ENCODE peak calls at places on chromosomes 12 and 14, in nine cellular contexts. One of them, this sample, is unnamed.

GRCh38 chr12:117835113-117835512 is 133.7 kb downstream of the KSR2 start:
- DNase-seq in cardiac muscle cell: no peak
- DNase-seq in Jurkat, Clone E6-1: no peak
- DNase-seq in CD8-positive, alpha-beta T cell: no peak
- DNase-seq in thyroid gland: no peak
- DNase-seq in brain microvascular endothelial cell: no peak
- DNase-seq in CD4-positive, CD25-positive, alpha-beta regulatory T cell: no peak
- DNase-seq in fibroblast of lung: no peak
- DNase-seq in H1: no peak
- DNase-seq in this sample: no peak

GRCh38 chr12:93756295-93756694 is 79.1 kb downstream of the CRADD start:
- DNase-seq in brain microvascular endothelial cell: no peak
- DNase-seq in fibroblast of lung: no peak
- DNase-seq in CD8-positive, alpha-beta T cell: no peak
- DNase-seq in Jurkat, Clone E6-1: no peak
- DNase-seq in cardiac muscle cell: no peak
- DNase-seq in H1: no peak
- DNase-seq in thyroid gland: no peak
- DNase-seq in CD4-positive, CD25-positive, alpha-beta regulatory T cell: no peak
- DNase-seq in this sample: no peak

GRCh38 chr14:29603721-29604120 is 323.9 kb downstream of the PRKD1 start:
- DNase-seq in cardiac muscle cell: no peak
- DNase-seq in CD8-positive, alpha-beta T cell: no peak
- DNase-seq in Jurkat, Clone E6-1: no peak
- DNase-seq in thyroid gland: no peak
- DNase-seq in CD4-positive, CD25-positive, alpha-beta regulatory T cell: no peak
- DNase-seq in H1: no peak
- DNase-seq in fibroblast of lung: no peak
- DNase-seq in brain microvascular endothelial cell: no peak
- DNase-seq in this sample: no peak

GRCh38 chr14:62308316-62308715 is 546.1 kb downstream of the SNAPC1 start:
- DNase-seq in CD8-positive, alpha-beta T cell: no peak
- DNase-seq in CD4-positive, CD25-positive, alpha-beta regulatory T cell: no peak
- DNase-seq in brain microvascular endothelial cell: no peak
- DNase-seq in cardiac muscle cell: no peak
- DNase-seq in fibroblast of lung: no peak
- DNase-seq in H1: no peak
- DNase-seq in thyroid gland: no peak
- DNase-seq in Jurkat, Clone E6-1: no peak
- DNase-seq in this sample: no peak

GRCh38 chr14:36810209-36810608 is 148.5 kb downstream of the PAX9 start:
- DNase-seq in CD4-positive, CD25-positive, alpha-beta regulatory T cell: no peak
- DNase-seq in H1: no peak
- DNase-seq in brain microvascular endothelial cell: no peak
- DNase-seq in Jurkat, Clone E6-1: no peak
- DNase-seq in thyroid gland: no peak
- DNase-seq in fibroblast of lung: no peak
- DNase-seq in cardiac muscle cell: no peak
- DNase-seq in CD8-positive, alpha-beta T cell: no peak
- DNase-seq in this sample: no peak

GRCh38 chr14:104600805-104601204 is 3.8 kb downstream of the TMEM179 start:
- DNase-seq in cardiac muscle cell: no peak
- DNase-seq in CD4-positive, CD25-positive, alpha-beta regulatory T cell: no peak
- DNase-seq in CD8-positive, alpha-beta T cell: no peak
- DNase-seq in Jurkat, Clone E6-1: no peak
- DNase-seq in H1: no peak
- DNase-seq in fibroblast of lung: no peak
- DNase-seq in thyroid gland: no peak
- DNase-seq in brain microvascular endothelial cell: no peak
- DNase-seq in this sample: no peak

GRCh38 chr12:106919910-106920544 is 35.7 kb upstream of the TMEM263 start:
- DNase-seq in cardiac muscle cell: peak; percentile 64
- DNase-seq in H1: no peak
- DNase-seq in brain microvascular endothelial cell: peak; percentile 30
- DNase-seq in thyroid gland: no peak
- DNase-seq in Jurkat, Clone E6-1: peak; percentile 29
- DNase-seq in CD8-positive, alpha-beta T cell: no peak
- DNase-seq in CD4-positive, CD25-positive, alpha-beta regulatory T cell: peak; percentile 50
- DNase-seq in fibroblast of lung: peak; percentile 77
- DNase-seq in this sample: peak; percentile 51

GRCh38 chr12:106601031-106601430 is 18.2 kb downstream of the RFX4 start:
- DNase-seq in thyroid gland: no peak
- DNase-seq in brain microvascular endothelial cell: no peak
- DNase-seq in cardiac muscle cell: no peak
- DNase-seq in CD4-positive, CD25-positive, alpha-beta regulatory T cell: no peak
- DNase-seq in fibroblast of lung: no peak
- DNase-seq in CD8-positive, alpha-beta T cell: no peak
- DNase-seq in H1: no peak
- DNase-seq in Jurkat, Clone E6-1: no peak
- DNase-seq in this sample: no peak

GRCh38 chr12:120642806-120643205 is 2.4 kb downstream of the CABP1 start:
- DNase-seq in thyroid gland: no peak
- DNase-seq in Jurkat, Clone E6-1: no peak
- DNase-seq in cardiac muscle cell: no peak
- DNase-seq in fibroblast of lung: no peak
- DNase-seq in CD4-positive, CD25-positive, alpha-beta regulatory T cell: no peak
- DNase-seq in H1: no peak
- DNase-seq in brain microvascular endothelial cell: no peak
- DNase-seq in CD8-positive, alpha-beta T cell: no peak
- DNase-seq in this sample: no peak

GRCh38 chr12:120643574-120643973 is 3.1 kb downstream of the CABP1 start:
- DNase-seq in fibroblast of lung: no peak
- DNase-seq in brain microvascular endothelial cell: no peak
- DNase-seq in thyroid gland: no peak
- DNase-seq in Jurkat, Clone E6-1: no peak
- DNase-seq in CD4-positive, CD25-positive, alpha-beta regulatory T cell: no peak
- DNase-seq in cardiac muscle cell: no peak
- DNase-seq in H1: no peak
- DNase-seq in CD8-positive, alpha-beta T cell: no peak
- DNase-seq in this sample: no peak

GRCh38 chr12:120640840-120641833 is 711 bp downstream of the CABP1 start:
- DNase-seq in brain microvascular endothelial cell: peak; percentile 29
- DNase-seq in CD4-positive, CD25-positive, alpha-beta regulatory T cell: peak; percentile 52
- DNase-seq in H1: peak; percentile 53
- DNase-seq in CD8-positive, alpha-beta T cell: peak; percentile 68
- DNase-seq in cardiac muscle cell: peak; percentile 90
- DNase-seq in Jurkat, Clone E6-1: no peak
- DNase-seq in thyroid gland: peak; percentile 57
- DNase-seq in fibroblast of lung: peak; percentile 39
- DNase-seq in this sample: peak; percentile 50

GRCh38 chr12:120642086-120642485 is 1.7 kb downstream of the CABP1 start:
- DNase-seq in CD8-positive, alpha-beta T cell: no peak
- DNase-seq in fibroblast of lung: no peak
- DNase-seq in thyroid gland: no peak
- DNase-seq in brain microvascular endothelial cell: no peak
- DNase-seq in cardiac muscle cell: no peak
- DNase-seq in CD4-positive, CD25-positive, alpha-beta regulatory T cell: no peak
- DNase-seq in H1: no peak
- DNase-seq in Jurkat, Clone E6-1: no peak
- DNase-seq in this sample: no peak

DNA sequence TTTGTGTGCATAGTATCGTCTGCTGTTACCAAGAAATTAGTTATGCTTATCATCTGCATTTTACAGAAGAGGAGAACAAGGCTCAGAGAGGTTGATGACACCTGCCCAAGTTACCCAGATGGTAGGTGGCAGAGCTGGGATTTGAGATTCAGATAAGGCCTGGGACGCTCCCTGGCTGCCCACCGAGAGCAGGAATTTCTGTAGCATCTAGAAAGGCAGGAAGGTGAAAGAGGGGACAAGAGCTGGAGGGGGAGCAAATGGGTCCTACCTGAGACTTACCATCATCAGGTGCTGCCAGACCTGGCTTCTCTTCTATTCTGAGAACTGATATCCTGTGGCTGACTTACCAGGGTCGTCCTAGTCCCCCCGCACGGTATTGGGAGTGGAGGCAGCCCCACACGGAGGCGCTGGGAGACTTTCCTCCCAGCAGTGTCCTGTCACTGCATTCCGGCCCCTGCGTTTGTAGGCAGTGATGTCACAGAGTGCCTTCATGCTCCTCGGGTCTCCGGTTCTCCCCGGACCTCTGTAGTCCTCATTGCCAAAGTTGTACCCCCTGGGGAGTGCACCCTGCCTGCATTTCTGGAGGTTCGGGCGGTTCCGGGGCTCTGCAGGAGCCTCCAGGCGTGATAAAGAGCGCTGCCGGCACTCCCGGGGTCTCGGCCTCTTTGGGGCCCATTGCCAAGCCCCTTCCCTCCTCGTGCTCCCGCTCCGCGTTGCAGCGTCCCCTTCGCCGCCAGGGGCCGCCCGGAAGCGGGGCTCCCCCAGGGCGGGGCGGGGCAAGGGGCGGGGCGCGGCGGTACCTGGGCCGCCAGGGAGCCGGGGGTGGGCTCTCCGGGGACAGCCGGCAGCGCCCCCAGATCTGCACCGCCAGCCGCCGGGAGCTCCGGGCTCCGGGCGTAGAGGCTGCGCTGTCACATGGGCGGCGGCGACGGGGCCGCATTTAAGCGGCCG is at the start of gene CABP1:
- DNase-seq in CD4-positive, CD25-positive, alpha-beta regulatory T cell: peak; percentile 53
- DNase-seq in thyroid gland: peak; percentile 59
- DNase-seq in brain microvascular endothelial cell: no peak
- DNase-seq in H1: peak; percentile 36
- DNase-seq in Jurkat, Clone E6-1: peak; percentile 41
- DNase-seq in fibroblast of lung: no peak
- DNase-seq in CD8-positive, alpha-beta T cell: peak; percentile 84
- DNase-seq in cardiac muscle cell: peak; percentile 53
- DNase-seq in this sample: peak; percentile 49
- H3K4me3 ChIP-seq in CD4-positive, CD25-positive, alpha-beta regulatory T cell: no peak within 1 kb of the TSS
- H3K4me3 ChIP-seq in thyroid gland: no peak within 1 kb of the TSS
- H3K4me3 ChIP-seq in brain microvascular endothelial cell: peak within 1 kb of the TSS; percentile 26
- H3K4me3 ChIP-seq in H1: peak within 1 kb of the TSS; percentile 54
- H3K4me3 ChIP-seq in Jurkat, Clone E6-1: peak within 1 kb of the TSS; percentile 65
- H3K4me3 ChIP-seq in fibroblast of lung: no peak within 1 kb of the TSS
- H3K4me3 ChIP-seq in CD8-positive, alpha-beta T cell: peak within 1 kb of the TSS; percentile 39
- H3K4me3 ChIP-seq in cardiac muscle cell: peak within 1 kb of the TSS; percentile 37
- H3K4me3 ChIP-seq in this sample: peak within 1 kb of the TSS; percentile 38

DNA sequence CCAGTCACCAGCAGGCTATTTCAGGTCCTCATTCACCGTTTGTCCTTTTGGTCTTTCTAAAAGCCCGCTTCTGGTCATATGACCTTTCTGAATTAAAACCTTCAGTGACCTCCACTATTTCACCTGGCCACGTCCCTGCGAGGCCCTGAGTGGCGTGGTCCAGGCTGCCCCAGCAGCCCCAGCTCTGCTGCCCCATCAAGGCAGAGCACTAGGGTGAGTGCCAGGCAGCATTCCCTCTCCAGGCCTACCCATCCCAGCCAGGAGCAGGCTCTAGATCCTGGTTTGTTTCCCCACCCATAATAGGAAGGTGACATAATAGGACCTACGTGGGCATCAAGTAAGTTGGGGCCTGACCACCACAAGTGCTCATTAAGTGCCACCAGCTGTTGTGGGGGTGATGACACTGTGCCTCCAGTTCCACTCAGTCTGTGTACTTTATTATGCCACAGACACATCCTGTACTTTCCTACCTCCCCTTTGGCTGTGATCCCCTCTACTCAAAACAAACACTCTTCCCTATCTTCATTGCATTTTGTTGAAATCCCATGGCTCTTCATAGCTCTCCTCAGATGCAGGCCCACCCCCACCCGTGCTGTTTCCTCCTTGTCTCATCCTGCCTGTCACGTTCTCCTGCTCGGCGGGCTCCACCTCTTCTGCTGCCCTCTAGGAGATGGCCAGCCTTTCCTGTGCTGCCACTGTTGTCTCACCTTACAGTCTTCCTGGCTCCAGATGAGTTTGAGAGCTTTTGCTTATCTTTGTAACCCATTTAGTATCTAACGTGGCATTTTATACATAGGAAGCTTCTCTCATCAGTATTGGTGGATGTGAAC is 21.4 kb downstream of the CKB start:
- DNase-seq in Jurkat, Clone E6-1: no peak
- DNase-seq in brain microvascular endothelial cell: no peak
- DNase-seq in fibroblast of lung: no peak
- DNase-seq in CD4-positive, CD25-positive, alpha-beta regulatory T cell: no peak
- DNase-seq in H1: no peak
- DNase-seq in thyroid gland: no peak
- DNase-seq in CD8-positive, alpha-beta T cell: no peak
- DNase-seq in cardiac muscle cell: no peak
- DNase-seq in this sample: no peak
- H3K4me3 ChIP-seq in Jurkat, Clone E6-1: no peak overlapping the region
- H3K4me3 ChIP-seq in brain microvascular endothelial cell: no peak overlapping the region
- H3K4me3 ChIP-seq in fibroblast of lung: no peak overlapping the region
- H3K4me3 ChIP-seq in CD4-positive, CD25-positive, alpha-beta regulatory T cell: no peak overlapping the region
- H3K4me3 ChIP-seq in H1: no peak overlapping the region
- H3K4me3 ChIP-seq in thyroid gland: no peak overlapping the region
- H3K4me3 ChIP-seq in CD8-positive, alpha-beta T cell: no peak overlapping the region
- H3K4me3 ChIP-seq in cardiac muscle cell: no peak overlapping the region
- H3K4me3 ChIP-seq in this sample: no peak overlapping the region

DNA sequence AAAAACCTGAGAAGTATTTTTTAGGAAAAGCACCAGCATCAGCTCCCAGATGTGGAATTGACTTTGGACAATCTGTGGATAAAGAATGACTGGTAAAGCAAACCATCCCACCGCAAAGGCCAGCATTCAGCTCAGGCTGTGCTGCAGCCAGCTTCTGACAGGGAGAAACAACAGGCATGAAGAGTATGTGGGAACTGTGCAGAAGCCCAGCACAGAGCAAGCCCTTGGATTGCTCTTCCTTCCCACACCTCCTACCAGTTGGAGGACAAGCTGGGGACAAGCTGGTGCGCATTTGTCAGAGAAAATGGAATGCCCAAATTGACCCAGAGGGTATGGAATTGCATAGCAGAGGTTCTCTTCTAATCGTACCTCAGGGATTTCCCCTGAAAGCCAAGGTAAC is 228.1 kb downstream of the ANO2 start:
- DNase-seq in CD8-positive, alpha-beta T cell: no peak
- DNase-seq in brain microvascular endothelial cell: no peak
- DNase-seq in cardiac muscle cell: no peak
- DNase-seq in CD4-positive, CD25-positive, alpha-beta regulatory T cell: no peak
- DNase-seq in H1: no peak
- DNase-seq in Jurkat, Clone E6-1: no peak
- DNase-seq in fibroblast of lung: no peak
- DNase-seq in thyroid gland: no peak
- DNase-seq in this sample: no peak
- H3K4me3 ChIP-seq in CD8-positive, alpha-beta T cell: no peak overlapping the region
- H3K4me3 ChIP-seq in brain microvascular endothelial cell: no peak overlapping the region
- H3K4me3 ChIP-seq in cardiac muscle cell: no peak overlapping the region
- H3K4me3 ChIP-seq in CD4-positive, CD25-positive, alpha-beta regulatory T cell: no peak overlapping the region
- H3K4me3 ChIP-seq in H1: no peak overlapping the region
- H3K4me3 ChIP-seq in Jurkat, Clone E6-1: no peak overlapping the region
- H3K4me3 ChIP-seq in fibroblast of lung: no peak overlapping the region
- H3K4me3 ChIP-seq in thyroid gland: no peak overlapping the region
- H3K4me3 ChIP-seq in this sample: no peak overlapping the region

GRCh38 chr12:120264511-120265202 is 873 bp downstream of the PXN start:
- DNase-seq in brain microvascular endothelial cell: no peak
- DNase-seq in thyroid gland: peak; percentile 35
- DNase-seq in CD8-positive, alpha-beta T cell: no peak
- DNase-seq in Jurkat, Clone E6-1: no peak
- DNase-seq in H1: no peak
- DNase-seq in fibroblast of lung: no peak
- DNase-seq in CD4-positive, CD25-positive, alpha-beta regulatory T cell: no peak
- DNase-seq in cardiac muscle cell: no peak
- DNase-seq in this sample: no peak

GRCh38 chr12:120264086-120264485 is 1.4 kb downstream of the PXN start:
- DNase-seq in CD4-positive, CD25-positive, alpha-beta regulatory T cell: no peak
- DNase-seq in Jurkat, Clone E6-1: no peak
- DNase-seq in brain microvascular endothelial cell: no peak
- DNase-seq in cardiac muscle cell: no peak
- DNase-seq in fibroblast of lung: no peak
- DNase-seq in CD8-positive, alpha-beta T cell: no peak
- DNase-seq in thyroid gland: peak; percentile 47
- DNase-seq in H1: no peak
- DNase-seq in this sample: no peak

GRCh38 chr12:120263725-120264040 is 1.8 kb downstream of the PXN start:
- DNase-seq in thyroid gland: no peak
- DNase-seq in fibroblast of lung: no peak
- DNase-seq in brain microvascular endothelial cell: no peak
- DNase-seq in CD4-positive, CD25-positive, alpha-beta regulatory T cell: no peak
- DNase-seq in CD8-positive, alpha-beta T cell: no peak
- DNase-seq in cardiac muscle cell: no peak
- DNase-seq in Jurkat, Clone E6-1: no peak
- DNase-seq in H1: no peak
- DNase-seq in this sample: no peak

GRCh38 chr12:120261951-120262851 is 3.3 kb downstream of the PXN start:
- DNase-seq in CD4-positive, CD25-positive, alpha-beta regulatory T cell: no peak
- DNase-seq in H1: no peak
- DNase-seq in CD8-positive, alpha-beta T cell: no peak
- DNase-seq in fibroblast of lung: no peak
- DNase-seq in thyroid gland: no peak
- DNase-seq in cardiac muscle cell: no peak
- DNase-seq in brain microvascular endothelial cell: no peak
- DNase-seq in Jurkat, Clone E6-1: peak; percentile 24
- DNase-seq in this sample: no peak

DNA sequence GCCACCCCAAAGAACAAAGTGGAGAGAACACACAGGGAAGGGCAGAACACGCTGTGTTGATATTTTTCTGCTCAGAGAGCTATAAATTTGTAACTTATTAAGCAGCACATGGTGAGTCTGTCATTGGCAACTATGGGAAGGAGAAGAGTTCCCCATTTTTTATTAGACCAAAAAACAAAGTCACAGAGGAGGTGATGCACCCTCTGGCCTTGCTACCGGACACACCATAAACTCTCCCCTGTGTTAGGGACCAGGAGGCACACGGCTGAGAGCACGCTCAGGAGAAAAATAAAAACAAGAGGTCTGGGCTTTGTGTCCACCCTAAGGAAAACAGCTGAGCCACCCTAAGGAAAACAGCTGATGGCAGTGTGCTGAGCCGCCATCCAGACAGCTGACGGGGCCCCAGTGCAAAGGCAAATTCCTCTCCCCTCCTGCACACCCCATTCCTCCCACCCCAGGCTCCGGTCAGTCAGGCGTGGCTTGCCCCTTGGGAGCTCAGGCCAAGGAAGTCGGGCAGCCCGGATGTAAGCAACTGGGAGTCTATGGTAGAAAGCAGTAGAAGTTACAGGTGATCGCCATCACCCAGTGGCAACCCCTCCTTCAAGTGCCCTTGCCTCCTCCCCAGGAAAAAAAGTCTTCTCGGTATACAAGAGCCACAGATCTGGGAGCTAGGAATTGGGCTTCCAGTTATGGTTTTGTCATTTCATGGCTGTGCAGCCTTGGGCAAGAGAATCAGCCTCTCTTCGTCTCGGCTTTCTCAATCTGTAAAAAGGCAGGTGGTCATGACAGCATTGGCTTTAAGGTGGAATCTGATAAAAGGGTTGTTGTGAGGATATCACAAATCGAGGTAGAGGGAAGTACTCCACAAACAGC is 2.4 kb downstream of the PXN start:
- DNase-seq in cardiac muscle cell: no peak
- DNase-seq in Jurkat, Clone E6-1: no peak
- DNase-seq in thyroid gland: peak; percentile 62
- DNase-seq in CD8-positive, alpha-beta T cell: no peak
- DNase-seq in brain microvascular endothelial cell: no peak
- DNase-seq in H1: no peak
- DNase-seq in fibroblast of lung: no peak
- DNase-seq in CD4-positive, CD25-positive, alpha-beta regulatory T cell: no peak
- DNase-seq in this sample: no peak
- H3K4me3 ChIP-seq in cardiac muscle cell: no peak overlapping the region
- H3K4me3 ChIP-seq in Jurkat, Clone E6-1: no peak overlapping the region
- H3K4me3 ChIP-seq in thyroid gland: no peak overlapping the region
- H3K4me3 ChIP-seq in CD8-positive, alpha-beta T cell: peak overlapping the region; percentile 77
- H3K4me3 ChIP-seq in brain microvascular endothelial cell: peak overlapping the region; percentile 84
- H3K4me3 ChIP-seq in H1: no peak overlapping the region
- H3K4me3 ChIP-seq in fibroblast of lung: peak overlapping the region; percentile 67
- H3K4me3 ChIP-seq in CD4-positive, CD25-positive, alpha-beta regulatory T cell: peak overlapping the region; percentile 81
- H3K4me3 ChIP-seq in this sample: no peak overlapping the region